ENCODE peak calls at places on chromosome X, in five cellular contexts. K, N, G, V and A are unnamed samples.

GRCh38 chrX:79369871-79370270 is 2.7 kb upstream of the ITM2A start:
- DNase-seq in K (no peak), N (no peak), G (no peak), V (no peak), A (no peak)

GRCh38 chrX:125765347-125765746 is 400.7 kb downstream of the DCAF12L2 start:
- DNase-seq in K (no peak), N (no peak), G (no peak), V (no peak), A (no peak)

GRCh38 chrX:3280706-3281105 is 65.7 kb downstream of the MXRA5 start:
- DNase-seq in K (peak), N (no peak), G (no peak), V (no peak), A (no peak)

GRCh38 chrX:53374222-53374820 is 48.1 kb downstream of the SMC1A start:
- DNase-seq in K (peak), N (no peak), G (no peak), V (no peak), A (peak)

GRCh38 chrX:131058136-131058868 is at the start of gene ARHGAP36:
- DNase-seq in K (no peak), N (no peak), G (no peak), V (no peak), A (no peak)

GRCh38 chrX:9682456-9682855 is 83.2 kb downstream of the GPR143 start:
- DNase-seq in K (no peak), N (no peak), G (peak), V (no peak), A (peak)

GRCh38 chrX:78066110-78066509 is 37.9 kb upstream of the PGK1 start:
- DNase-seq in K (peak), N (no peak), G (peak), V (no peak), A (peak)

GRCh38 chrX:50827996-50828395 is 14.0 kb upstream of the SHROOM4 start:
- DNase-seq in K (peak), N (no peak), G (no peak), V (no peak), A (no peak)

GRCh38 chrX:7028246-7028645 is 119.3 kb upstream of the STS start:
- DNase-seq in K (no peak), N (no peak), G (peak), V (no peak), A (no peak)

GRCh38 chrX:23287191-23287764 is 47.4 kb upstream of the PTCHD1 start:
- DNase-seq in K (no peak), N (no peak), G (no peak), V (no peak), A (no peak)

GRCh38 chrX:44314259-44314734 is 29.2 kb downstream of the EFHC2 start:
- DNase-seq in K (peak), N (no peak), G (peak), V (no peak), A (peak)

GRCh38 chrX:134682081-134682480 is 23.8 kb upstream of the PLAC1 start:
- DNase-seq in K (no peak), N (no peak), G (no peak), V (no peak), A (no peak)

GRCh38 chrX:9539611-9540387 is 74.9 kb downstream of the TBL1X start:
- DNase-seq in K (no peak), N (no peak), G (no peak), V (peak), A (no peak)

GRCh38 chrX:40746536-40746935 is 11.2 kb upstream of the MED14 start:
- DNase-seq in K (no peak), N (no peak), G (no peak), V (no peak), A (no peak)

GRCh38 chrX:68936608-68937007 is 107.8 kb downstream of the EFNB1 start:
- DNase-seq in K (peak), N (no peak), G (peak), V (no peak), A (peak)

GRCh38 chrX:154840856-154841255 is 6.4 kb upstream of the SMIM9 start:
- DNase-seq in K (peak), N (no peak), G (peak), V (peak), A (peak)

GRCh38 chrX:73851014-73852009 is 288.3 kb downstream of the CHIC1 start:
- DNase-seq in K (peak), N (no peak), G (no peak), V (no peak), A (no peak)

DNA sequence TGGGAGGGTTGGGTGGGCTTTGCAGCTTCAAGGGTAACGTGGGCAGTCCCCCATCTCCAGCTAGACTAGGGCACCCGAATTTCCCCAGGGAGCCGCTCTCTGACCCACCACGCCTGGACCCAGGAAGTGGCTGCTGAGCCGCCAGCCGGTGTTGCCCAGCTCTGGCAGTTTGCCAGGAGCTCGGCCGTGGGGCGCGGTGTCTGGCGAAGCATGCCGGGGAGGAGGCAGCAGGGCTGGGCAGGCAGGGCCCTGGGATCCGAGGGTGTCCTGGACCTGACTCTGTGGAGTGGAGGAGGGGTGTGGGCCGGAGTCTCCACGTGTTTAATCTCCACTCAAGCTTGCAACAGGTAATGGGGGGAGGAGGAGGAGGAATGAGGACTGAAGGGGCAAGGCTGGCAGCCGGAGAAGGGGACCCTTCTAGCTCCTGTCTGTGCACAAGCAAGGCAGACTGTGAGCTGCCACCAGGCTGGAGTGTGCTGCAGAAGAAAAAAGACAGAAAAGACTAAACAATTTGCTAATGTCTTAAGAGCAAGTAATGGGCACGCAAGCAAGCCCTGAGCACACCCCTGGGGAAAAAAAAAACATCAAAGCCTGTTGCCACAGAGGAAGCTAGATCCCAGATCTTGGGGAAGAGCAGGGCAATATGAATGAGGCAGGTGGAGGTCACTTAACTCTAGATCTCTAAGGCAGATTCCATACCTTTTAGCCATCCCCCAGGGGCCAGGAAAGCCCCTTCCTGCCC is 2.4 kb downstream of the LONRF3 start:
- DNase-seq in K (no peak), N (no peak), G (no peak), V (peak), A (no peak)
- H3K4me3 ChIP-seq in K (peak), N (peak), G (no peak), V (peak), A (peak)

GRCh38 chrX:72027024-72027913 is 104.4 kb downstream of the RTL5 start:
- DNase-seq in K (no peak), N (no peak), G (no peak), V (no peak), A (no peak)
- H3K4me3 ChIP-seq in K (no peak), N (peak), G (peak), V (no peak), A (no peak)

GRCh38 chrX:65491620-65492019 is 43.0 kb downstream of the LAS1L start:
- DNase-seq in K (no peak), N (no peak), G (no peak), V (no peak), A (no peak)

GRCh38 chrX:65493431-65493830 is 41.2 kb downstream of the LAS1L start:
- DNase-seq in K (no peak), N (no peak), G (no peak), V (no peak), A (no peak)

DNA sequence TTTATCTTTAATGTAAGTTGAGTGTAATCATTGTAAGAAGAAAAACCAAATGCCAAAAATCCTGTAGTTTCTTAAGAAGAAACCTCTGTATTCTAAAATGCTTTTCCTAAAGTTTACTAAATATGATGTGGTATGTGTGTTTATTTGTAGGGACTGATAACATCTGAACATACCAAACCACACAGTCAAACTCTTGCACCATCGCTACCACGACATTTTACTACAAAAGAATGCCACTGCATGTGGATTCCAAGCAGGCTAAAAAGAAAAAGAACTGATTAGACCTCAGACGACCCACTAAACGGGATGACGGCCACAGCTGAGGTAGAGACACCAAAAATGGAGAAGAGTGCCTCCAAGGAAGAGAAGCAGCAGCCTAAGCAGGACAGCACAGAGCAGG is 46.1 kb downstream of the LAS1L start:
- DNase-seq in K (no peak), N (no peak), G (no peak), V (no peak), A (peak)
- H3K4me3 ChIP-seq in K (no peak), N (no peak), G (no peak), V (no peak), A (no peak)

GRCh38 chrX:67543818-67544217 is at the start of gene AR:
- DNase-seq in K (peak), N (no peak), G (peak), V (no peak), A (peak)
- H3K4me3 ChIP-seq in K (peak), N (peak), G (peak), V (no peak), A (peak)

DNA sequence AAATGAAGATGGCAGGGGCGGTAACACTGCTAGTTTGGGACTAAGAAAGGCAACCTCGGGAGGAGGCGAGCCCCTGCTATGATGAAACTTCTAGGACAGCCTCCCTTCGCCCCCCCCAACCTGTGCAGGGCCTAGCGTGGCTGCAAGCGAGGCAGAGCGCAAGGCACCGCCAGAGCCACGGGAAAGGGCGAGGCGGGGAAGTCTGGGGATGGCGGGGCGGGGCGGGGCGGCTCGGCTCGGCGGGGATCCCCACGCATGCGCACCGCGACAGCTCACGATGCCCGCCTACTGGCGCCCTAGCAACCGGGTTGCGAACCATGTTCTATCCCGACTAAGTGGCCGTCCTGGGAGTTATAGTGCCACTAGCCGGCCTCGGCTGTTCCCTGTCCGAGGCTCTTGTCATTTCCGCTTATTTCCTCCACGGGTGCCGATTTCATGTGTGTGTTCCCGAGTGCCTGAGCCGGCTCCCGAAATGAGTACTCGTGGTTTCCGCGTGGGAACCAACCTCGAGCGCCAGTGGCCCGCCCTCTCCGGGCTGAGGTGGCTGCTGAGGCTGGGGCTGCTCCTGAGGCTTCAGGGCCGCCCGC is 28.7 kb upstream of the RBMX start:
- DNase-seq in K (peak), N (peak), G (peak), V (peak), A (peak)
- H3K4me3 ChIP-seq in K (peak), N (peak), G (peak), V (peak), A (peak)

GRCh38 chrX:65668362-65669310 is 1.2 kb downstream of the MSN start:
- DNase-seq in K (peak), N (no peak), G (peak), V (peak), A (peak)

GRCh38 chrX:65671966-65672365 is 4.5 kb downstream of the MSN start:
- DNase-seq in K (no peak), N (no peak), G (no peak), V (no peak), A (peak)

GRCh38 chrX:65673857-65674350 is 6.5 kb downstream of the MSN start:
- DNase-seq in K (no peak), N (no peak), G (peak), V (no peak), A (peak)

GRCh38 chrX:65674351-65674893 is 7.0 kb downstream of the MSN start:
- DNase-seq in K (no peak), N (no peak), G (no peak), V (no peak), A (no peak)

DNA sequence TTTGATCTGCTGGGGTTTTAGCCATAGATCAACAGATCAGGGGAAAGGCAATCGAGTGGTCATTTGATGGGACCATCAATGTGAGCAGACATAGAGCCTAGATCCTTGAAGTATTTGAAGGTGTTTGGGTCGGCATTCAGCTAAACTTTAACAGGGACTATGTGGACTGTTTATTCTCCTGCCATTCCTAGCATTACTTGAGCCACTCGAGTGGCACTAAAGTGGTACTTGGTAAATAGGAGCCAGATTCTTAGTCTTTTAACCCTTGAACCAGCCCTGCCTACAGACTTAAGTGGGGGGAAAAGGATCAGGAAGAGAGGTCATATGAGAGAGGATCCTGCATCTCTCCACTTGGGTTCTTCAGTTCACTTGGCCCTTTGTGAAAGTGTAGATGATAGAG is 3.8 kb downstream of the MSN start:
- DNase-seq in K (no peak), N (no peak), G (no peak), V (no peak), A (no peak)
- H3K4me3 ChIP-seq in K (peak), N (peak), G (peak), V (peak), A (peak)